ENCODE peak calls at places on chromosomes 3 and 15, in four cellular contexts. One of them, this sample, is unnamed.

GRCh38 chr15:88255496-88256171 is 905 bp downstream of the NTRK3 start:
- DNase-seq in Calu3: no peak
- DNase-seq in lung microvascular endothelial cell: peak; percentile 52
- DNase-seq in NCI-H2171: no peak
- DNase-seq in this sample: no peak

GRCh38 chr3:182739619-182740018 is 53.7 kb upstream of the ATP11B start:
- DNase-seq in Calu3: no peak
- DNase-seq in lung microvascular endothelial cell: no peak
- DNase-seq in NCI-H2171: peak; percentile 64
- DNase-seq in this sample: no peak

GRCh38 chr3:86814918-86815655 is 175.9 kb downstream of the VGLL3 start:
- DNase-seq in Calu3: no peak
- DNase-seq in lung microvascular endothelial cell: no peak
- DNase-seq in NCI-H2171: no peak
- DNase-seq in this sample: no peak

GRCh38 chr3:196357905-196358304 is 19.7 kb upstream of the TM4SF19 start:
- DNase-seq in Calu3: no peak
- DNase-seq in lung microvascular endothelial cell: no peak
- DNase-seq in NCI-H2171: no peak
- DNase-seq in this sample: no peak

GRCh38 chr15:27408428-27408827 is 437.4 kb downstream of the GABRG3 start:
- DNase-seq in Calu3: no peak
- DNase-seq in lung microvascular endothelial cell: no peak
- DNase-seq in NCI-H2171: no peak
- DNase-seq in this sample: no peak

GRCh38 chr3:115648559-115648958 is 25.2 kb downstream of the GAP43 start:
- DNase-seq in Calu3: no peak
- DNase-seq in lung microvascular endothelial cell: no peak
- DNase-seq in NCI-H2171: no peak
- DNase-seq in this sample: no peak

GRCh38 chr15:96804754-96805153 is 474.3 kb downstream of the NR2F2 start:
- DNase-seq in Calu3: no peak
- DNase-seq in lung microvascular endothelial cell: no peak
- DNase-seq in NCI-H2171: no peak
- DNase-seq in this sample: no peak

GRCh38 chr3:195550723-195551122 is 7.6 kb upstream of the PPP1R2 start:
- DNase-seq in Calu3: no peak
- DNase-seq in lung microvascular endothelial cell: no peak
- DNase-seq in NCI-H2171: no peak
- DNase-seq in this sample: no peak

GRCh38 chr15:25333049-25333448 is 105.8 kb downstream of the UBE3A start:
- DNase-seq in Calu3: no peak
- DNase-seq in lung microvascular endothelial cell: no peak
- DNase-seq in NCI-H2171: no peak
- DNase-seq in this sample: no peak

GRCh38 chr3:8709801-8710524 is 23.6 kb upstream of the CAV3 start:
- DNase-seq in Calu3: no peak
- DNase-seq in lung microvascular endothelial cell: no peak
- DNase-seq in NCI-H2171: no peak
- DNase-seq in this sample: no peak

GRCh38 chr3:160987982-160988964 is 116.9 kb downstream of the B3GALNT1 start:
- DNase-seq in Calu3: no peak
- DNase-seq in lung microvascular endothelial cell: no peak
- DNase-seq in NCI-H2171: no peak
- DNase-seq in this sample: no peak

GRCh38 chr3:181458857-181459256 is 252.9 kb upstream of the SOX2 start:
- DNase-seq in Calu3: no peak
- DNase-seq in lung microvascular endothelial cell: no peak
- DNase-seq in NCI-H2171: no peak
- DNase-seq in this sample: no peak

GRCh38 chr15:70479056-70479455 is 284.3 kb downstream of the UACA start:
- DNase-seq in Calu3: no peak
- DNase-seq in lung microvascular endothelial cell: no peak
- DNase-seq in NCI-H2171: no peak
- DNase-seq in this sample: no peak

GRCh38 chr15:89998141-89998661 is 2.9 kb upstream of the ZNF710 start:
- DNase-seq in Calu3: peak; percentile 46
- DNase-seq in lung microvascular endothelial cell: peak; percentile 29
- DNase-seq in NCI-H2171: peak; percentile 32
- DNase-seq in this sample: no peak

GRCh38 chr3:175743733-175744400 is 884.7 kb downstream of the NAALADL2 start:
- DNase-seq in Calu3: no peak
- DNase-seq in lung microvascular endothelial cell: no peak
- DNase-seq in NCI-H2171: no peak
- DNase-seq in this sample: no peak

GRCh38 chr15:74835312-74835823 is 7.6 kb downstream of the ULK3 start:
- DNase-seq in Calu3: peak; percentile 92
- DNase-seq in lung microvascular endothelial cell: peak; percentile 56
- DNase-seq in NCI-H2171: no peak
- DNase-seq in this sample: peak; percentile 80

GRCh38 chr3:171132873-171133272 is 106.4 kb upstream of the SLC2A2 start:
- DNase-seq in Calu3: no peak
- DNase-seq in lung microvascular endothelial cell: no peak
- DNase-seq in NCI-H2171: no peak
- DNase-seq in this sample: no peak

GRCh38 chr3:194874783-194875182 is 189.1 kb downstream of the FAM43A start:
- DNase-seq in Calu3: no peak
- DNase-seq in lung microvascular endothelial cell: no peak
- DNase-seq in NCI-H2171: no peak
- DNase-seq in this sample: no peak